ENCODE peak calls at places on chromosomes 7 and 10, in five cellular contexts. P is GM12878, E is K562, I is HepG2, H is H1. J is an unnamed sample.

GRCh38 chr7:157497744-157498541 is 161.1 kb downstream of the DNAJB6 start:
- DNase-seq in P (no peak), I (no peak), H (no peak), E (no peak), J (no peak)

GRCh38 chr7:131471605-131472004 is 84.8 kb downstream of the PODXL start:
- DNase-seq in E (no peak), H (no peak), P (no peak), I (no peak), J (no peak)

GRCh38 chr7:131122394-131122793 is 205.3 kb upstream of the MKLN1 start:
- DNase-seq in E (no peak), P (no peak), H (no peak), I (no peak), J (no peak)

GRCh38 chr7:129343099-129343700 is 91.0 kb upstream of the STRIP2 start:
- DNase-seq in P (no peak), E (peak; percentile 62), I (peak; percentile 19), H (no peak), J (peak; percentile 37)

GRCh38 chr10:21964983-21965665 is 38.4 kb downstream of the DNAJC1 start:
- DNase-seq in I (no peak), H (no peak), E (no peak), P (no peak), J (no peak)

GRCh38 chr10:78981970-78982281 is 86.8 kb upstream of the ZMIZ1 start:
- DNase-seq in P (no peak), I (peak; percentile 46), H (no peak), E (no peak), J (no peak)

GRCh38 chr10:22210267-22210666 is 7.5 kb downstream of the EBLN1 start:
- DNase-seq in I (no peak), H (no peak), P (no peak), E (no peak), J (no peak)

GRCh38 chr7:91266931-91267557 is 2.8 kb downstream of the FZD1 start:
- DNase-seq in E (no peak), I (no peak), H (no peak), P (no peak), J (no peak)

DNA sequence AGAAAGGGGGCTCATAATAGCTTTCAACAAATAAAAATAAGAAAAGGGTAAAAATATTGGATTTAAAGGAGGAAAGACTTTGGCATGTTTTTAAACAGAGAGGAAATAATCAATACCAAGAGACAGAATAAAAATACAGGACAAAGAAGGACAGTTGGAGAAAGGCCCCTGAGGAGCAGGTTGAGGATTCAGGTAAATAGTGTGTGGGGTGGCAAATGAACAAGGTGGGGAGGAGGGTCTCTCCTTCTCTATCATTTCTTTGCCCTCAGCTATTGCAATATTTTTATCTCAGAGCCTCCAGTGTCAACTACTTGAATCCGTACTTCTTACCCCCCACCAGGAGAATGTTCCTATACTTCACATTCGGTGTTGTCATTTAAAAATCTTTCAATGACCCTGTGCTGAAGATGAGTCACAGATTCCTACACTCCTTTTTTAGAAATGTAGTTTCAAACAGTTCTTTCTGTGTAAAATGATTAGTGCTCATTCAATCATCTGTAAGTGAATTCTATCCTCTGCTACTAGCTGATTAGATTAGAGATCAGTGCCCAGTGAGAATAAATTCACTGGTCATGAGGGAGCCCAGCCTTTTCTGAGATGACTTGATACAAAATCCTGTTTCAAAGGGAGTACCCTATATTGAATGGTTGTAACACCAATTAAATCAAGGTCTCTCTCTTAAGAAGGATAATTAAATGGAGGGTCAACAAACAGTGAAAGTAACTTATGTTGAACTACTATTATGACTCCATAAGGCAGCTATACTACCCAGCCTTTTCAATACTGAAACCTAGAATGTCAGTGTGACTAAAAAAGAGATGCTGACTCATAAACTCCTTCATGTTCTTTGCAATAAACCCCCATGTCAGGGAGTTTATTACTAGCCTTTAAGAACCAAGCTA is 50.4 kb upstream of the WNT16 start:
- DNase-seq in I (no peak), E (peak; percentile 39), P (peak; percentile 86), H (no peak), J (no peak)
- TF ChIP-seq SRF in I (no peak), E (peak; percentile 92), P (peak; percentile 78), H (no peak), J (peak; percentile 83)

GRCh38 chr7:7965301-7965700 is 3.3 kb upstream of the GLCCI1 start:
- DNase-seq in I (no peak), P (no peak), E (no peak), H (no peak), J (no peak)

GRCh38 chr7:7967909-7968543 is 570 bp upstream of the GLCCI1 start:
- DNase-seq in E (no peak), I (no peak), H (no peak), P (no peak), J (no peak)

GRCh38 chr7:7962851-7963250 is 5.7 kb upstream of the GLCCI1 start:
- DNase-seq in I (no peak), E (no peak), H (no peak), P (no peak), J (no peak)

GRCh38 chr7:7966141-7966734 is 2.4 kb upstream of the GLCCI1 start:
- DNase-seq in E (no peak), P (no peak), H (no peak), I (no peak), J (no peak)

DNA sequence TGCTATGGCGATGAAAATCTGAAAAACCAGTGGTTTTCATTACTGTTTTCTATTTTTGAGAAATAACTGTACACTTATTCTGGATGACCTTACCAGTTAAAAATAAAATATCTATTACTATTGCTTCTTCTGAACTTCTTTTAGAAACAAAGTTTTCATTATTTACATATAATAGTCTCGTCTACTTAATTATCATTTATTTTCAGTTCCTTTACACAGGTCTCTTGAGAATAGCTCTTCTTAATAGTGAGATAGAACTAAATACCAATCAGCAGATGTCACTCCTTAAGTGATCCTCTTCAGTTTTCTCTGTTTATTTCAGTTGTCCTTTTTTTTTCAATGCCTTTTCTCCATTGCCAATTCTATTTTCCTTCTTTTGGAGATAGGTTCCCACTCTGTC is 4.3 kb upstream of the GLCCI1 start:
- DNase-seq in H (no peak), P (no peak), I (no peak), E (no peak), J (no peak)
- H3K27ac ChIP-seq in H (no peak overlapping the region), P (no peak overlapping the region), I (no peak overlapping the region), E (no peak overlapping the region), J (no peak overlapping the region)

GRCh38 chr10:88545359-88545758 is 37.8 kb downstream of the RNLS start:
- DNase-seq in P (no peak), H (no peak), E (no peak), I (no peak), J (no peak)

GRCh38 chr10:88541116-88541626 is 41.9 kb downstream of the RNLS start:
- DNase-seq in H (no peak), E (no peak), P (no peak), I (no peak), J (no peak)

GRCh38 chr10:88544140-88544870 is 38.8 kb downstream of the RNLS start:
- DNase-seq in H (no peak), I (no peak), E (no peak), P (no peak), J (no peak)

GRCh38 chr10:88542522-88542921 is 40.6 kb downstream of the RNLS start:
- DNase-seq in P (no peak), H (no peak), I (no peak), E (no peak), J (no peak)

DNA sequence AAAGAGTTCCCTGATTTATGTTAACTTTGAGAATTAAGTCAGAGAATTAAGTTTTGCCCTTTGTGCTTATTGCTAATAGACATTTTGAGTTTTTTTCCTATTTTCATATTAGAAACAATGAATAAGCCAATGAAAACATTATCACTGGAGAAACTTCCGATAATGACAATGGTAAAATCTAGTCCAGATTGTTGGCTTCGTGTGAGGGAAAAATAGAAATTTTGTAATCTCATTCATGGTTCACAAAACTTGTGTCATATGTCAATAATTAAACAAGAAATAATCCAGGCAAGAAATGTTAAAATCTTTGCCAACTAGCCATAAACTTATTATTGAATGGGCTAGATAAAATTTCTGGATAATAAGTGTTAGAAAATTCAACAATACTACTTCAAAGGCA is 36.7 kb downstream of the RNLS start:
- DNase-seq in H (no peak), E (no peak), P (no peak), I (no peak), J (no peak)
- TF ChIP-seq SRF in H (no peak), E (no peak), P (no peak), I (no peak), J (no peak)

DNA sequence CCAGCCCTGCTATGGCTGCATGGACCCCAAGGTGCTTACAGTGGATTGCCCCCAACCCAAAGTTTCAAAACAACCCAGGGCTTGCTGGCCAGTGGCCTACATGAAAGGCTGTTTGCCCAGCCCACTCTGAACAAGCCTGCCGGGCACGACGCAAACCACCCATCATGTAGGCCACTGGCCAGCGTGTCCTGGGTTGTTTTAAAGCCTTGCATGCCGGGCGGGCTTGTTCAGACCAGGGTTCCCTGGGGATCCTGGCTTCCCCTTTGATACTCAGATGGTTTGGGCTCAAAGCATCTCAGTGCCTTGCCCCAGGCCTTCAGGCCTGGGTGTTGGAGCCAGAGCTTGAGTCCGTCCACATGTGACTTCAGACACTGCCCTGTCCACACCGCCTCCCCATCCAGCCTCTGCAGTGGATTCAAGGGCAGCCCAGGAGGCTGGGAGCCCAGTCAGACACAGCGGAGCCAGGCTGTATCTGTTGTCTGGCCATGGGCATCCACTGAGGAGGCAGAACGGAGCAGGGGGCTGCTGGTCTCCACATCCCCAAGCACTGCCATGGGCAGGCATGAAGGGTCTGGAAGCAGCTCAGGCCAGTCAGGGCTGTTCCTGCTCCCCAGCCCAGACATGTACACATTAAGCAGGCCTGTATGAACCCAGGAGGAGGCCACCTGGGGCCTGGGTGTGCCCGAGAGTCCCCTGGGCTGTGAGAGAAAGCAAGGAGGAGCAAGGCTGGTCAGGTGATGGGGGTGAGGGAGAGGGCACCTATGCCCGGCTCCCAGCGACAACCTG is 4.0 kb upstream of the ADIRF start:
- DNase-seq in I (no peak), E (no peak), P (no peak), H (no peak), J (no peak)
- H3K27ac ChIP-seq in I (no peak overlapping the region), E (no peak overlapping the region), P (no peak overlapping the region), H (no peak overlapping the region), J (peak overlapping the region; percentile 13)

GRCh38 chr7:108002726-108003590 is at the start of gene LAMB1:
- DNase-seq in P (no peak), E (peak; percentile 90), I (peak; percentile 73), H (no peak), J (no peak)

GRCh38 chr7:107998660-107999480 is 4.1 kb downstream of the LAMB1 start:
- DNase-seq in P (no peak), I (no peak), H (no peak), E (no peak), J (no peak)

GRCh38 chr7:108001759-108002725 is 919 bp downstream of the LAMB1 start:
- DNase-seq in E (no peak), H (no peak), I (no peak), P (no peak), J (no peak)

GRCh38 chr7:107999814-108000560 is 3.0 kb downstream of the LAMB1 start:
- DNase-seq in P (no peak), E (no peak), I (no peak), H (no peak), J (no peak)

GRCh38 chr7:108000875-108001758 is 1.8 kb downstream of the LAMB1 start:
- DNase-seq in I (no peak), E (no peak), P (no peak), H (peak; percentile 71), J (no peak)
- TF ChIP-seq SRF in I (no peak), E (no peak), P (no peak), H (no peak), J (no peak)

J was measured in HCT116.